ENCODE peak calls at places on chromosomes 7 and 10, in eight cellular contexts. N is activated naive CD4-positive, alpha-beta T cell; M is SK-N-SH; E is activated naive CD8-positive, alpha-beta T cell treated with anti-CD3 and anti-CD28 coated beads, Interleukin-2, amount 50 U/mL, for 16 hours; I is stromal cell of bone marrow; Z is nephron progenitor cell; F is lower lobe of right lung; J is stimulated activated CD4-positive, alpha-beta T cell treated with anti-CD3 and anti-CD28 coated beads, Interleukin-15, amount 100 ng/mL, for 1 hour. V is an unnamed sample.

GRCh38 chr7:111380945-111381344 is 181.3 kb downstream of the IMMP2L start:
- DNase-seq in N (no peak), M (no peak), E (no peak), I (no peak), Z (no peak), F (no peak), J (no peak), V (no peak)

GRCh38 chr10:49365675-49366415 is 30.0 kb downstream of the DRGX start:
- DNase-seq in N (no peak), M (no peak), E (no peak), I (no peak), Z (no peak), F (no peak), J (no peak), V (no peak)

GRCh38 chr10:111344804-111345203 is 268.0 kb downstream of the ADRA2A start:
- DNase-seq in N (no peak), M (peak), E (no peak), I (no peak), Z (no peak), F (no peak), J (no peak), V (no peak)

GRCh38 chr7:179209-179681 is 13.1 kb upstream of the FAM20C start:
- DNase-seq in N (no peak), M (no peak), E (no peak), I (no peak), Z (no peak), F (no peak), J (no peak), V (no peak)

GRCh38 chr7:50206521-50207250 is 97.8 kb upstream of the IKZF1 start:
- DNase-seq in N (no peak), M (no peak), E (peak), I (no peak), Z (no peak), F (peak), J (peak), V (peak)

GRCh38 chr7:7965301-7965700 is 3.3 kb upstream of the GLCCI1 start:
- DNase-seq in N (no peak), M (peak), E (no peak), I (no peak), Z (no peak), F (no peak), J (no peak), V (no peak)

GRCh38 chr10:97454330-97455036 is 8.5 kb downstream of the ZDHHC16 start:
- DNase-seq in N (no peak), M (no peak), E (no peak), I (peak), Z (no peak), F (no peak), J (no peak), V (no peak)

GRCh38 chr10:129532838-129533237 is 65.8 kb downstream of the MGMT start:
- DNase-seq in N (no peak), M (no peak), E (no peak), I (no peak), Z (no peak), F (peak), J (no peak), V (no peak)

GRCh38 chr10:74081192-74081803 is 69.3 kb downstream of the AP3M1 start:
- DNase-seq in N (no peak), M (peak), E (no peak), I (no peak), Z (peak), F (no peak), J (no peak), V (peak)

GRCh38 chr7:33530664-33531063 is 374.7 kb upstream of the BMPER start:
- DNase-seq in N (no peak), M (no peak), E (no peak), I (no peak), Z (no peak), F (no peak), J (no peak), V (no peak)

GRCh38 chr10:129373718-129374117 is 93.3 kb upstream of the MGMT start:
- DNase-seq in N (no peak), M (no peak), E (no peak), I (no peak), Z (no peak), F (no peak), J (no peak), V (no peak)

GRCh38 chr7:1899201-1899600 is 229.1 kb downstream of the ELFN1 start:
- DNase-seq in N (no peak), M (peak), E (no peak), I (peak), Z (no peak), F (peak), J (no peak), V (no peak)

GRCh38 chr10:131790021-131790420 is 110.8 kb upstream of the PPP2R2D start:
- DNase-seq in N (no peak), M (no peak), E (no peak), I (no peak), Z (no peak), F (no peak), J (no peak), V (no peak)

GRCh38 chr10:60413306-60414012 is 23.8 kb upstream of the ANK3 start:
- DNase-seq in N (no peak), M (no peak), E (no peak), I (no peak), Z (no peak), F (no peak), J (no peak), V (no peak)

GRCh38 chr7:155643804-155644177 is 670 bp upstream of the RBM33 start:
- DNase-seq in N (no peak), M (no peak), E (no peak), I (no peak), Z (peak), F (no peak), J (no peak), V (no peak)

GRCh38 chr10:79342811-79343541 is 4.3 kb upstream of the PPIF start:
- DNase-seq in N (no peak), M (no peak), E (no peak), I (peak), Z (no peak), F (no peak), J (no peak), V (no peak)

GRCh38 chr10:113425596-113425995 is 127.3 kb upstream of the HABP2 start:
- DNase-seq in N (no peak), M (no peak), E (no peak), I (no peak), Z (no peak), F (no peak), J (no peak), V (no peak)

GRCh38 chr7:151626422-151627115 is 106.9 kb upstream of the RHEB start:
- DNase-seq in N (no peak), M (peak), E (no peak), I (no peak), Z (peak), F (no peak), J (no peak), V (no peak)

GRCh38 chr7:79317728-79318127 is 135.7 kb downstream of the MAGI2 start:
- DNase-seq in N (no peak), M (no peak), E (no peak), I (peak), Z (no peak), F (no peak), J (no peak), V (no peak)

GRCh38 chr7:43314379-43315158 is 202.1 kb downstream of the HECW1 start:
- DNase-seq in N (no peak), M (no peak), E (no peak), I (no peak), Z (no peak), F (no peak), J (no peak), V (no peak)

GRCh38 chr7:14013880-14014279 is 24.4 kb upstream of the ETV1 start:
- DNase-seq in N (no peak), M (no peak), E (no peak), I (no peak), Z (no peak), F (no peak), J (no peak), V (no peak)

GRCh38 chr10:122208616-122209430 is 62.3 kb upstream of the BTBD16 start:
- DNase-seq in N (no peak), M (no peak), E (no peak), I (no peak), Z (no peak), F (no peak), J (no peak), V (no peak)

GRCh38 chr10:126904807-126905686 is at the start of gene DOCK1:
- DNase-seq in N (no peak), M (peak), E (no peak), I (peak), Z (peak), F (peak), J (no peak), V (no peak)